ENCODE peak calls at places on chromosomes 1 and 21, in eight cellular contexts. R is cardiac muscle cell, W is heart left ventricle, Q is HCT116, D is adrenal gland, H is breast epithelium, P is right atrium auricular region, G is stomach. N is an unnamed sample.

GRCh38 chr1:110407260-110408210 is at the start of gene LAMTOR5:
- DNase-seq in H (peak; percentile 95), R (peak; percentile 95), W (peak; percentile 96), Q (peak; percentile 93), D (peak; percentile 96), P (peak; percentile 97), G (peak; percentile 94), N (peak; percentile 93)

GRCh38 chr1:66944330-66945274 is 19.8 kb downstream of the MIER1 start:
- DNase-seq in G (no peak), Q (peak; percentile 52), R (no peak), H (no peak), D (peak; percentile 93), P (no peak), W (no peak), N (no peak)

GRCh38 chr1:219427989-219428388 is 184.9 kb downstream of the ZC3H11B start:
- DNase-seq in W (no peak), D (no peak), P (no peak), H (no peak), Q (no peak), R (no peak), G (no peak), N (no peak)

GRCh38 chr1:203055166-203055799 is 29.0 kb downstream of the PPFIA4 start:
- DNase-seq in W (no peak), P (no peak), G (no peak), H (no peak), R (no peak), D (no peak), Q (no peak), N (no peak)

GRCh38 chr21:35011681-35012080 is 37.4 kb downstream of the RUNX1 start:
- DNase-seq in D (no peak), R (no peak), Q (no peak), P (no peak), G (no peak), H (no peak), W (no peak), N (no peak)

GRCh38 chr1:180533571-180533987 is 25.2 kb upstream of the OVAAL start:
- DNase-seq in G (peak; percentile 71), P (peak; percentile 68), R (peak; percentile 82), H (peak; percentile 63), D (peak; percentile 82), Q (peak; percentile 56), W (peak; percentile 76), N (peak; percentile 61)

GRCh38 chr1:229479660-229480399 is 28.3 kb downstream of the NUP133 start:
- DNase-seq in P (no peak), W (no peak), D (no peak), Q (no peak), G (no peak), R (peak; percentile 27), H (no peak), N (no peak)

GRCh38 chr1:154405762-154406571 is 824 bp downstream of the IL6R start:
- DNase-seq in H (peak; percentile 82), R (peak; percentile 65), W (peak; percentile 87), D (peak; percentile 96), G (peak; percentile 77), Q (no peak), P (peak; percentile 95), N (peak; percentile 95)

GRCh38 chr1:190126728-190127127 is 350.9 kb downstream of the BRINP3 start:
- DNase-seq in R (no peak), W (no peak), D (no peak), H (no peak), Q (no peak), G (no peak), P (no peak), N (no peak)

GRCh38 chr1:240575976-240576666 is 35.8 kb downstream of the GREM2 start:
- DNase-seq in W (no peak), R (no peak), Q (no peak), P (no peak), H (no peak), D (peak; percentile 4), G (no peak), N (no peak)

GRCh38 chr1:21344750-21345443 is 54.6 kb upstream of the ECE1 start:
- DNase-seq in P (no peak), R (no peak), D (peak; percentile 38), W (peak; percentile 70), G (peak; percentile 31), H (no peak), Q (no peak), N (no peak)

GRCh38 chr1:154351363-154352068 is 26.2 kb downstream of the ATP8B2 start:
- DNase-seq in P (no peak), Q (no peak), G (peak; percentile 72), D (no peak), R (no peak), H (no peak), W (no peak), N (no peak)

GRCh38 chr1:195954848-195955247 is 653.4 kb downstream of the KCNT2 start:
- DNase-seq in W (no peak), H (no peak), G (no peak), P (no peak), D (no peak), Q (no peak), R (peak; percentile 56), N (no peak)

GRCh38 chr1:51297401-51298321 is 32.7 kb downstream of the TTC39A start:
- DNase-seq in H (peak; percentile 72), P (no peak), D (no peak), W (no peak), G (no peak), Q (no peak), R (no peak), N (no peak)

GRCh38 chr1:18999287-18999852 is 42.9 kb upstream of the IFFO2 start:
- DNase-seq in G (no peak), R (no peak), D (peak; percentile 14), P (no peak), W (no peak), H (no peak), Q (no peak), N (no peak)

GRCh38 chr1:121459235-121459634 is 274.5 kb downstream of the SRGAP2C start:
- DNase-seq in D (no peak), P (no peak), R (no peak), W (no peak), G (no peak), H (no peak), Q (no peak), N (no peak)

GRCh38 chr1:156748670-156749428 is 2.6 kb downstream of the HDGF start:
- DNase-seq in H (no peak), Q (no peak), R (peak; percentile 57), P (peak; percentile 83), W (no peak), G (peak; percentile 78), D (peak; percentile 58), N (no peak)

GRCh38 chr1:156750932-156751723 is at the start of gene HDGF:
- DNase-seq in G (peak; percentile 48), D (peak; percentile 65), P (no peak), H (peak; percentile 67), R (peak; percentile 61), Q (no peak), W (peak; percentile 81), N (no peak)

GRCh38 chr1:156750191-156750931 is 1.1 kb downstream of the HDGF start:
- DNase-seq in Q (no peak), G (peak; percentile 34), W (no peak), R (no peak), D (peak; percentile 54), P (no peak), H (peak; percentile 69), N (no peak)

GRCh38 chr1:156747737-156748669 is 3.5 kb downstream of the HDGF start:
- DNase-seq in G (no peak), R (peak; percentile 20), H (no peak), D (no peak), Q (no peak), P (no peak), W (no peak), N (no peak)

DNA sequence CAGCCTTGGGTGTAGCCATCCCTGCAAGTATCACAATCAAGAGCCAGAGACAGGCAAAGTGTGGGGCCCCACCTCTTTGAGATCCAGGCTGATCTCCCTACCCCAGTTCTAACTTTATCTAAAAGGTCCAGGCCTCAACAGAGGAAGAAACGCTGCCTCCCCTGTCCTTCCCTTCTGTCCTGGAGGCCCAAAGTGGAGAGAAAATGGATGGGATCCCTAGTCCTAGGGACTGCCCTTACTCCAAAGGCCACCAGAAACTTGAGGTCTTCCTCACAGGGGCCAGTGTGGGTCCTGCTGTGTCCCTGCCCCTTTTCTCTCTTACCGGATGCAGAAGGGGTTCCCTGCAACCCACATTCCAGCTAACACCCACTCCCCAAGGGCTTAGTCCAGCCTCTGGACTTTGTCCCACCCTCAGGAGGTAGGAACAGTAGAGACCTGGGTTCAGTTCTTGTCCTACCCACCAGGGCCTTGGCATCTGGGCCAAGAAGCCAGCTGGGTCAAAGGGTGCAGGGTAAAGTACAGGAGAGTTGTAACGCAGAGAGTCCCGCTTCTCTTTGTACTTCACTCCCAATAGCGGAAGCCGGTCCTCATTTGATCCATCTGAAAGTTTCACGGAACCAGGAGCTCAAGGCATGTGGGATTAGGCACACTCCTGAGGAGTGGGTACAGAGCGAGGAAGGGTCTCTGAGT is 1.9 kb downstream of the HDGF start:
- DNase-seq in R (no peak), G (peak; percentile 51), W (no peak), H (no peak), P (no peak), D (no peak), Q (no peak), N (no peak)
- H3K4me3 ChIP-seq in R (peak overlapping the region; percentile 72), G (peak overlapping the region; percentile 92), W (peak overlapping the region; percentile 90), H (peak overlapping the region; percentile 95), P (peak overlapping the region; percentile 95), D (peak overlapping the region; percentile 87), Q (peak overlapping the region; percentile 97), N (peak overlapping the region; percentile 95)

GRCh38 chr1:41733725-41734124 is 185.0 kb downstream of the HIVEP3 start:
- DNase-seq in W (no peak), G (no peak), R (no peak), H (no peak), Q (no peak), D (no peak), P (no peak), N (no peak)
- H3K27ac ChIP-seq in W (no peak overlapping the region), G (no peak overlapping the region), R (no peak overlapping the region), H (no peak overlapping the region), Q (no peak overlapping the region), D (no peak overlapping the region), P (peak overlapping the region; percentile 67), N (no peak overlapping the region)

GRCh38 chr1:15446212-15446611 is 8.0 kb downstream of the CTRC start:
- DNase-seq in Q (no peak), H (no peak), D (no peak), G (no peak), R (no peak), P (no peak), W (peak; percentile 30), N (no peak)

GRCh38 chr1:15443281-15443680 is 5.0 kb downstream of the CTRC start:
- DNase-seq in G (no peak), H (no peak), P (no peak), R (no peak), Q (no peak), D (no peak), W (peak; percentile 28), N (no peak)

GRCh38 chr1:15442759-15443158 is 4.5 kb downstream of the CTRC start:
- DNase-seq in W (no peak), D (no peak), H (no peak), P (no peak), Q (no peak), R (no peak), G (no peak), N (no peak)

GRCh38 chr1:15445390-15446122 is 7.3 kb downstream of the CTRC start:
- DNase-seq in Q (no peak), W (peak; percentile 21), R (no peak), G (no peak), D (no peak), H (no peak), P (no peak), N (no peak)

GRCh38 chr1:15444476-15445389 is 6.5 kb downstream of the CTRC start:
- DNase-seq in D (no peak), H (no peak), R (peak; percentile 41), P (no peak), Q (no peak), G (no peak), W (no peak), N (no peak)
- TF ChIP-seq CTCF in D (no peak), H (no peak), R (no peak), P (no peak), Q (no peak), G (no peak), W (no peak), N (no peak)

GRCh38 chr1:161198206-161198876 is 513 bp downstream of the ADAMTS4 start:
- DNase-seq in D (peak; percentile 50), G (no peak), P (no peak), Q (no peak), W (peak; percentile 71), H (peak; percentile 72), R (peak; percentile 81), N (peak; percentile 38)
- H3K4me3 ChIP-seq in D (no peak overlapping the region), G (peak overlapping the region; percentile 56), P (peak overlapping the region; percentile 48), Q (no peak overlapping the region), W (peak overlapping the region; percentile 56), H (peak overlapping the region; percentile 47), R (no peak overlapping the region), N (peak overlapping the region; percentile 22)

N was measured in dorsolateral prefrontal cortex.